ENCODE peak calls at places on chromosomes 5 and 9, in six cellular contexts. One of them, this sample, is unnamed.

GRCh38 chr5:116002116-116002906 is 30.0 kb upstream of the ARL14EPL start:
- DNase-seq in H1: no peak
- DNase-seq in GM12878: no peak
- DNase-seq in SK-N-SH: no peak
- DNase-seq in HepG2: no peak
- DNase-seq in HCT116: no peak
- DNase-seq in this sample: no peak

GRCh38 chr9:129267141-129267540 is 89.1 kb upstream of the IER5L start:
- DNase-seq in SK-N-SH: no peak
- DNase-seq in H1: no peak
- DNase-seq in HepG2: no peak
- DNase-seq in HCT116: no peak
- DNase-seq in GM12878: no peak
- DNase-seq in this sample: no peak

GRCh38 chr9:86098793-86099694 is at the start of gene GOLM1:
- DNase-seq in HCT116: no peak
- DNase-seq in H1: no peak
- DNase-seq in GM12878: no peak
- DNase-seq in SK-N-SH: peak; percentile 93
- DNase-seq in HepG2: no peak
- DNase-seq in this sample: no peak

GRCh38 chr9:96383165-96383939 is at the start of gene SLC35D2:
- DNase-seq in SK-N-SH: peak; percentile 93
- DNase-seq in H1: no peak
- DNase-seq in HCT116: no peak
- DNase-seq in HepG2: peak; percentile 73
- DNase-seq in GM12878: no peak
- DNase-seq in this sample: no peak

GRCh38 chr5:34959323-34959722 is 30.0 kb downstream of the DNAJC21 start:
- DNase-seq in GM12878: peak; percentile 63
- DNase-seq in HepG2: no peak
- DNase-seq in SK-N-SH: no peak
- DNase-seq in HCT116: no peak
- DNase-seq in H1: no peak
- DNase-seq in this sample: no peak

GRCh38 chr5:155025890-155026289 is 12.3 kb downstream of the KIF4B start:
- DNase-seq in GM12878: no peak
- DNase-seq in H1: no peak
- DNase-seq in HepG2: no peak
- DNase-seq in SK-N-SH: no peak
- DNase-seq in HCT116: no peak
- DNase-seq in this sample: no peak

GRCh38 chr5:77398458-77398857 is 93.7 kb downstream of the WDR41 start:
- DNase-seq in HepG2: no peak
- DNase-seq in H1: no peak
- DNase-seq in GM12878: no peak
- DNase-seq in HCT116: no peak
- DNase-seq in SK-N-SH: no peak
- DNase-seq in this sample: no peak

GRCh38 chr5:1064383-1065142 is 47.3 kb downstream of the SLC12A7 start:
- DNase-seq in H1: no peak
- DNase-seq in HepG2: no peak
- DNase-seq in HCT116: no peak
- DNase-seq in GM12878: no peak
- DNase-seq in SK-N-SH: peak; percentile 25
- DNase-seq in this sample: no peak

GRCh38 chr9:684055-684949 is 157.2 kb upstream of the DMRT1 start:
- DNase-seq in GM12878: no peak
- DNase-seq in HepG2: no peak
- DNase-seq in SK-N-SH: no peak
- DNase-seq in H1: no peak
- DNase-seq in HCT116: no peak
- DNase-seq in this sample: no peak

GRCh38 chr5:125227333-125228075 is 481.1 kb upstream of the ZNF608 start:
- DNase-seq in GM12878: no peak
- DNase-seq in HepG2: no peak
- DNase-seq in SK-N-SH: peak; percentile 9
- DNase-seq in H1: no peak
- DNase-seq in HCT116: peak; percentile 15
- DNase-seq in this sample: no peak

GRCh38 chr9:93054758-93055704 is 3.5 kb upstream of the SUSD3 start:
- DNase-seq in HCT116: no peak
- DNase-seq in GM12878: no peak
- DNase-seq in H1: no peak
- DNase-seq in HepG2: no peak
- DNase-seq in SK-N-SH: no peak
- DNase-seq in this sample: no peak

GRCh38 chr5:17808566-17808965 is 174.3 kb downstream of the TAF11L14 start:
- DNase-seq in H1: no peak
- DNase-seq in HepG2: no peak
- DNase-seq in SK-N-SH: no peak
- DNase-seq in HCT116: no peak
- DNase-seq in GM12878: no peak
- DNase-seq in this sample: no peak

GRCh38 chr9:136023401-136024225 is 62.4 kb upstream of the UBAC1 start:
- DNase-seq in SK-N-SH: peak; percentile 41
- DNase-seq in H1: no peak
- DNase-seq in HepG2: no peak
- DNase-seq in GM12878: no peak
- DNase-seq in HCT116: no peak
- DNase-seq in this sample: no peak

GRCh38 chr5:132410451-132411381 is 41.2 kb downstream of the SLC22A5 start:
- DNase-seq in GM12878: no peak
- DNase-seq in H1: no peak
- DNase-seq in HCT116: no peak
- DNase-seq in SK-N-SH: peak; percentile 95
- DNase-seq in HepG2: peak; percentile 60
- DNase-seq in this sample: no peak

GRCh38 chr9:135677641-135678168 is 14.6 kb downstream of the LCN9 start:
- DNase-seq in SK-N-SH: no peak
- DNase-seq in H1: no peak
- DNase-seq in HepG2: no peak
- DNase-seq in HCT116: no peak
- DNase-seq in GM12878: no peak
- DNase-seq in this sample: no peak

GRCh38 chr5:131756942-131757341 is 39.9 kb downstream of the FNIP1 start:
- DNase-seq in GM12878: no peak
- DNase-seq in H1: no peak
- DNase-seq in HCT116: no peak
- DNase-seq in SK-N-SH: no peak
- DNase-seq in HepG2: no peak
- DNase-seq in this sample: no peak

GRCh38 chr5:157252741-157253465 is 13.0 kb upstream of the CYFIP2 start:
- DNase-seq in SK-N-SH: peak; percentile 33
- DNase-seq in HCT116: no peak
- DNase-seq in HepG2: no peak
- DNase-seq in H1: no peak
- DNase-seq in GM12878: peak; percentile 79
- DNase-seq in this sample: no peak

GRCh38 chr5:15021286-15022046 is 149.9 kb upstream of the ANKH start:
- DNase-seq in HCT116: no peak
- DNase-seq in H1: no peak
- DNase-seq in HepG2: no peak
- DNase-seq in GM12878: no peak
- DNase-seq in SK-N-SH: no peak
- DNase-seq in this sample: no peak

GRCh38 chr9:91192379-91192775 is 169.3 kb downstream of the AUH start:
- DNase-seq in H1: no peak
- DNase-seq in HCT116: no peak
- DNase-seq in GM12878: no peak
- DNase-seq in SK-N-SH: no peak
- DNase-seq in HepG2: peak; percentile 30
- DNase-seq in this sample: no peak

GRCh38 chr5:29905626-29906353 is 1287.7 kb upstream of the CDH6 start:
- DNase-seq in SK-N-SH: no peak
- DNase-seq in HepG2: peak; percentile 65
- DNase-seq in H1: no peak
- DNase-seq in HCT116: no peak
- DNase-seq in GM12878: no peak
- DNase-seq in this sample: no peak

GRCh38 chr9:135065151-135065550 is 22.3 kb upstream of the OLFM1 start:
- DNase-seq in SK-N-SH: no peak
- DNase-seq in GM12878: no peak
- DNase-seq in HCT116: no peak
- DNase-seq in HepG2: no peak
- DNase-seq in H1: no peak
- DNase-seq in this sample: no peak

GRCh38 chr9:124266139-124266825 is 8.5 kb downstream of the NEK6 start:
- DNase-seq in SK-N-SH: no peak
- DNase-seq in HCT116: no peak
- DNase-seq in GM12878: no peak
- DNase-seq in H1: no peak
- DNase-seq in HepG2: no peak
- DNase-seq in this sample: no peak

GRCh38 chr5:40277161-40277906 is 402.4 kb upstream of the PTGER4 start:
- DNase-seq in SK-N-SH: no peak
- DNase-seq in HCT116: no peak
- DNase-seq in HepG2: no peak
- DNase-seq in GM12878: peak; percentile 34
- DNase-seq in H1: no peak
- DNase-seq in this sample: no peak

GRCh38 chr5:94024625-94025024 is 283.2 kb upstream of the POU5F2 start:
- DNase-seq in H1: no peak
- DNase-seq in HepG2: no peak
- DNase-seq in HCT116: no peak
- DNase-seq in SK-N-SH: no peak
- DNase-seq in GM12878: no peak
- DNase-seq in this sample: no peak

GRCh38 chr5:94021246-94021645 is 279.8 kb upstream of the POU5F2 start:
- DNase-seq in SK-N-SH: peak; percentile 4
- DNase-seq in HCT116: peak; percentile 84
- DNase-seq in H1: no peak
- DNase-seq in HepG2: peak; percentile 73
- DNase-seq in GM12878: no peak
- DNase-seq in this sample: peak; percentile 81

GRCh38 chr5:94027145-94027544 is 285.7 kb upstream of the POU5F2 start:
- DNase-seq in GM12878: no peak
- DNase-seq in SK-N-SH: no peak
- DNase-seq in HepG2: no peak
- DNase-seq in HCT116: no peak
- DNase-seq in H1: no peak
- DNase-seq in this sample: no peak

GRCh38 chr5:94025788-94026473 is 284.5 kb upstream of the POU5F2 start:
- DNase-seq in SK-N-SH: no peak
- DNase-seq in HCT116: no peak
- DNase-seq in GM12878: no peak
- DNase-seq in HepG2: peak; percentile 62
- DNase-seq in H1: no peak
- DNase-seq in this sample: no peak

DNA sequence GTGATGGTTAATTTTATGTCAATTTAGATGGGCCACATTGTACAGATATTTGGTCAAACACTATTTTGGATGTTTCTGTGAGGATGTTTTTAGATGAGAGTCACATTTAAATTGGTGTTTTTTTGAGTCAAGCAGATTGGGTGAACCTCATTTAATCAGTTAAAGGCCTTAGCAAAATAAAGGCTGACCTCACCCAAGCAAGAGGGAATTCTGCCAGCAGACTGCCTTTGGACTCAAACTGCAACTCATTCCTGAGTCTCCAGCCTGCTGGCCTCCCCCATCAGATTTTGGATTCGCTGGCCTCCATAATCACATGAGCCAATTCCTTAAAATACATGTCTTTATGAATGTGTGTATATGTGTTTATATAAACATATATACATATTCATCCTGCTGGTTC is 282.7 kb upstream of the POU5F2 start:
- DNase-seq in H1: no peak
- DNase-seq in GM12878: no peak
- DNase-seq in HepG2: no peak
- DNase-seq in SK-N-SH: no peak
- DNase-seq in HCT116: no peak
- DNase-seq in this sample: no peak
- TF ChIP-seq SIN3A in H1: no peak
- TF ChIP-seq SIN3A in GM12878: no peak
- TF ChIP-seq SIN3A in HepG2: no peak
- TF ChIP-seq SIN3A in SK-N-SH: no peak
- TF ChIP-seq SIN3A in HCT116: no peak
- TF ChIP-seq SIN3A in this sample: no peak

DNA sequence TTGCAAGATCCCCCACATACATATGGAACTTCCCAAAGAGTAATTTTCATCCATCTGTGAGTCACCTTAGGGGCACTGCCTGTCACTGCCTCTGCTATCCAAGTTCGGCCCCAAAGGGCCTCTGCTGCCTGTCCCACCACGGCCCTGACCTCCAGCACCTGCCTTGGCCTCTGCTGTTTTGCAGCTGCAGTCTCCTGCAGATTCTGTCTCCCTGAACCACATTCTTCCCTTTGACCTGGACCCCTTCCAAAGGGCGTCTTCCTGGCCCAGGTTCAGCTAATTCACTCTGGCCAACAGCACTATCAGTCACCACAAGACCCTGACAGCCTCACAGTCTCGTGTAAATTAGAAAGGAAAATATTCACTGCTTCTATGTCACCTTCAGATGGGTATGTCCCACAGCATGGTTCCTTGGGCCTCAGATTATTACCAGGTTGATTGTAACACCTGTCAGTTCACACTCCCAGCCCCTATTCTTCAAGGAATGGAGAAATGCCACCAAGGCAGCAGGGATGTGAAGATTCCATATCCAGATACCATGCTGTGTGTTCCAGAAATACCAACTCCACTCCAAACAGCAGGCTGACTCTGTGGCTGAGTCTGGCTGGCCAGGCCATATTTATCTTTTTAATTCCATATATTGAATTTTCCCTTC is 479.3 kb downstream of the ARHGEF28 start:
- DNase-seq in HCT116: no peak
- DNase-seq in GM12878: no peak
- DNase-seq in H1: no peak
- DNase-seq in HepG2: no peak
- DNase-seq in SK-N-SH: no peak
- DNase-seq in this sample: no peak
- TF ChIP-seq SIN3A in HCT116: no peak
- TF ChIP-seq SIN3A in GM12878: no peak
- TF ChIP-seq SIN3A in H1: no peak
- TF ChIP-seq SIN3A in HepG2: no peak
- TF ChIP-seq SIN3A in SK-N-SH: no peak
- TF ChIP-seq SIN3A in this sample: no peak

DNA sequence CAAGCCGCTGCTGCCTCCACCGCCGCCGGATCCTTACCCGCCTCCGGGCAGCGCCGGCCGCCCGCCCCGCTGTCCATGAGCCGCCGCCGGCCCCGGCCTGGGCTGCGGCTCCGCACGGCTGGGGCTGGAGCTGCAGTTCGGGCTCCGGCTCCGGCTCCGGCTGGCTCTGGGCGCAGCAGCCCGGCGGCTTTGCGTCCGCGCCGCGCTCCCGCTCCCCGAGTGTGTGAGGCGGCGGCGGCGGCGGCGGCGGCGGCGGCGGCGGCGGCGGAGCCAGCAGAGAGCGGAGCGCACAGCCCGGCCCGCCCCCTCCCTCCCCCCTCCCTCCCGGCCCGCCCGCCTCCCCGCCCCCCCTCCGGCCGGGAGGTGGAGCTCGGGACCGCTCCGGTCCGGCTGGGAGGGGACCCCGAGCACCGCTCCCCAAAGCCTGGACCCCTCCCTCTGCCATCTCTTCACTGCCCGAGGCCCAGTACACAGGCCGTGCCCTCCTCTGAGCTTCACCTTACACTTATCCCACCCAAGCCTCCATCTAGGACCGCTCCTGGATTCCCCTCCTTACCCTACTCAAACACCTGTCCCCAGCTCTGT is at the start of gene PCDH1:
- DNase-seq in HCT116: no peak
- DNase-seq in SK-N-SH: peak; percentile 81
- DNase-seq in GM12878: no peak
- DNase-seq in H1: no peak
- DNase-seq in HepG2: no peak
- DNase-seq in this sample: no peak
- TF ChIP-seq SIN3A in HCT116: no peak
- TF ChIP-seq SIN3A in SK-N-SH: no peak
- TF ChIP-seq SIN3A in GM12878: no peak
- TF ChIP-seq SIN3A in H1: no peak
- TF ChIP-seq SIN3A in HepG2: no peak
- TF ChIP-seq SIN3A in this sample: no peak

GRCh38 chr5:56375011-56375410 is 141.9 kb upstream of the ANKRD55 start:
- DNase-seq in HepG2: no peak
- DNase-seq in HCT116: no peak
- DNase-seq in H1: no peak
- DNase-seq in SK-N-SH: no peak
- DNase-seq in GM12878: no peak
- DNase-seq in this sample: no peak
- TF ChIP-seq SIN3A in HepG2: no peak
- TF ChIP-seq SIN3A in HCT116: no peak
- TF ChIP-seq SIN3A in H1: no peak
- TF ChIP-seq SIN3A in SK-N-SH: no peak
- TF ChIP-seq SIN3A in GM12878: no peak
- TF ChIP-seq SIN3A in this sample: no peak